ENCODE peak calls at places on chromosomes 13 and 19, in nine cellular contexts. O is GM20000, E is heart left ventricle, B is T-helper 9 cell, M is iris pigment epithelial cell, I is NCI-H2081, V is GM23248, H is NCI-H1105, R is DND-41. S is an unnamed sample.

GRCh38 chr19:52734893-52735661 is at the start of gene ZNF611:
- DNase-seq in O (peak), E (peak), B (peak), M (peak), I (peak), V (peak), H (peak), R (peak), S (peak)

GRCh38 chr13:73754727-73755292 is 379.4 kb downstream of the KLF12 start:
- DNase-seq in O (peak), E (no peak), B (no peak), M (peak), I (peak), V (peak), H (peak), R (peak), S (peak)

GRCh38 chr19:40920300-40921004 is 38.4 kb upstream of the CYP2A7 start:
- DNase-seq in O (no peak), E (no peak), B (no peak), M (no peak), I (no peak), V (no peak), H (no peak), R (no peak), S (no peak)

GRCh38 chr19:45152504-45153338 is 8.1 kb downstream of the NKPD1 start:
- DNase-seq in O (peak), E (peak), B (peak), M (peak), I (no peak), V (peak), H (peak), R (no peak), S (peak)

GRCh38 chr19:11693505-11694499 is 44.9 kb downstream of the ZNF823 start:
- DNase-seq in O (no peak), E (no peak), B (no peak), M (peak), I (peak), V (peak), H (peak), R (peak), S (peak)

GRCh38 chr19:18417250-18418033 is 1.8 kb upstream of the SSBP4 start:
- DNase-seq in O (peak), E (peak), B (no peak), M (peak), I (peak), V (peak), H (no peak), R (peak), S (peak)

GRCh38 chr13:113905018-113905417 is 41.1 kb upstream of the GAS6 start:
- DNase-seq in O (no peak), E (no peak), B (no peak), M (no peak), I (no peak), V (no peak), H (no peak), R (no peak), S (no peak)

GRCh38 chr13:31862828-31863227 is 123.5 kb downstream of the RXFP2 start:
- DNase-seq in O (peak), E (no peak), B (no peak), M (no peak), I (no peak), V (no peak), H (no peak), R (no peak), S (no peak)

GRCh38 chr13:41562083-41562482 is 104.7 kb downstream of the RGCC start:
- DNase-seq in O (no peak), E (peak), B (no peak), M (peak), I (no peak), V (peak), H (no peak), R (peak), S (peak)

GRCh38 chr19:35265126-35265995 is 3.4 kb upstream of the USF2 start:
- DNase-seq in O (no peak), E (no peak), B (no peak), M (no peak), I (no peak), V (peak), H (no peak), R (no peak), S (no peak)

GRCh38 chr13:39370554-39370953 is 232.4 kb downstream of the LHFPL6 start:
- DNase-seq in O (no peak), E (peak), B (no peak), M (no peak), I (no peak), V (peak), H (no peak), R (no peak), S (peak)

GRCh38 chr13:23755040-23755439 is 134.2 kb downstream of the MIPEP start:
- DNase-seq in O (no peak), E (no peak), B (no peak), M (no peak), I (peak), V (no peak), H (no peak), R (no peak), S (no peak)

GRCh38 chr19:6768236-6768785 is 1.1 kb upstream of the SH2D3A start:
- DNase-seq in O (no peak), E (no peak), B (no peak), M (no peak), I (no peak), V (no peak), H (no peak), R (no peak), S (no peak)

GRCh38 chr13:85698236-85698635 is 101.0 kb downstream of the SLITRK6 start:
- DNase-seq in O (no peak), E (no peak), B (no peak), M (peak), I (no peak), V (no peak), H (no peak), R (no peak), S (no peak)

GRCh38 chr19:44653977-44654784 is 10.5 kb downstream of the PVR start:
- DNase-seq in O (peak), E (peak), B (peak), M (peak), I (peak), V (peak), H (no peak), R (peak), S (peak)

GRCh38 chr19:31962565-31962996 is 382.8 kb upstream of the ZNF507 start:
- DNase-seq in O (no peak), E (no peak), B (no peak), M (no peak), I (no peak), V (no peak), H (no peak), R (no peak), S (no peak)

GRCh38 chr13:27797228-27797624 is 4.9 kb downstream of the GSX1 start:
- DNase-seq in O (no peak), E (no peak), B (no peak), M (no peak), I (no peak), V (peak), H (no peak), R (no peak), S (no peak)

GRCh38 chr19:49427855-49428546 is 2.8 kb downstream of the GFY start:
- DNase-seq in O (no peak), E (no peak), B (no peak), M (no peak), I (no peak), V (peak), H (no peak), R (no peak), S (no peak)

GRCh38 chr13:40639226-40639681 is 27.2 kb downstream of the FOXO1 start:
- DNase-seq in O (no peak), E (no peak), B (no peak), M (peak), I (no peak), V (peak), H (no peak), R (no peak), S (no peak)

GRCh38 chr13:76223999-76224398 is 587.9 kb downstream of the LMO7 start:
- DNase-seq in O (no peak), E (no peak), B (no peak), M (no peak), I (no peak), V (no peak), H (no peak), R (no peak), S (no peak)

S was measured in AG08396.